ENCODE peak calls at places on chromosomes 2 and 18, in five cellular contexts. T is astrocyte of the cerebellum, Z is HEK293T, X is brain pericyte, W is activated T-cell treated with anti-CD3 and anti-CD28 coated beads for 1 hour. O is an unnamed sample.

GRCh38 chr18:39062426-39062825 is 1496.8 kb upstream of the CELF4 start:
- DNase-seq in T (no peak), Z (no peak), X (no peak), W (no peak), O (no peak)

GRCh38 chr2:239006886-239007285 is 159.0 kb downstream of the TWIST2 start:
- DNase-seq in T (no peak), Z (no peak), X (no peak), W (no peak), O (no peak)

GRCh38 chr2:229641676-229642075 is 72.7 kb downstream of the DNER start:
- DNase-seq in T (no peak), Z (no peak), X (no peak), W (no peak), O (no peak)

GRCh38 chr18:45324489-45325111 is 290.7 kb upstream of the SLC14A2 start:
- DNase-seq in T (peak), Z (no peak), X (no peak), W (no peak), O (no peak)

GRCh38 chr2:218438601-218439000 is 19.7 kb downstream of the VIL1 start:
- DNase-seq in T (no peak), Z (no peak), X (no peak), W (no peak), O (no peak)

GRCh38 chr2:138274421-138275291 is 226.9 kb upstream of the SPOPL start:
- DNase-seq in T (no peak), Z (no peak), X (no peak), W (no peak), O (no peak)

GRCh38 chr2:112942654-112943002 is 31.7 kb downstream of the IL37 start:
- DNase-seq in T (no peak), Z (no peak), X (peak), W (no peak), O (no peak)

GRCh38 chr2:45342-46130 is 769 bp downstream of the FAM110C start:
- DNase-seq in T (no peak), Z (no peak), X (no peak), W (no peak), O (no peak)

GRCh38 chr2:102063360-102063947 is 71.7 kb downstream of the IL1R2 start:
- DNase-seq in T (no peak), Z (no peak), X (no peak), W (no peak), O (no peak)

GRCh38 chr2:239466755-239467271 is 66.0 kb upstream of the HDAC4 start:
- DNase-seq in T (no peak), Z (no peak), X (no peak), W (no peak), O (peak)

GRCh38 chr2:73282924-73283544 is 1.2 kb downstream of the FBXO41 start:
- DNase-seq in T (no peak), Z (no peak), X (no peak), W (no peak), O (no peak)

GRCh38 chr2:234823877-234824376 is 127.9 kb upstream of the SH3BP4 start:
- DNase-seq in T (peak), Z (no peak), X (peak), W (no peak), O (no peak)

GRCh38 chr2:189517847-189518535 is 62.6 kb downstream of the SLC40A1 start:
- DNase-seq in T (peak), Z (no peak), X (no peak), W (no peak), O (no peak)

GRCh38 chr2:39164089-39164488 is 43.2 kb upstream of the SOS1 start:
- DNase-seq in T (no peak), Z (no peak), X (no peak), W (no peak), O (no peak)

GRCh38 chr2:155062250-155062985 is 363.9 kb downstream of the KCNJ3 start:
- DNase-seq in T (no peak), Z (no peak), X (no peak), W (no peak), O (no peak)

GRCh38 chr2:165436559-165436958 is 32.9 kb upstream of the CSRNP3 start:
- DNase-seq in T (no peak), Z (no peak), X (no peak), W (no peak), O (no peak)

GRCh38 chr18:45060102-45060501 is 379.4 kb downstream of the SETBP1 start:
- DNase-seq in T (no peak), Z (no peak), X (no peak), W (no peak), O (no peak)

GRCh38 chr2:239790313-239790712 is 234.8 kb downstream of the NDUFA10 start:
- DNase-seq in T (no peak), Z (no peak), X (no peak), W (no peak), O (peak)

GRCh38 chr18:75244336-75244735 is 33.7 kb downstream of the TSHZ1 start:
- DNase-seq in T (no peak), Z (peak), X (no peak), W (no peak), O (no peak)

GRCh38 chr18:26089247-26090129 is 925 bp downstream of the SS18 start:
- DNase-seq in T (peak), Z (no peak), X (peak), W (no peak), O (no peak)

GRCh38 chr2:240277073-240277806 is 136.8 kb upstream of the OTOS start:
- DNase-seq in T (no peak), Z (no peak), X (no peak), W (no peak), O (no peak)

GRCh38 chr2:127508025-127508620 is 18.2 kb downstream of the IWS1 start:
- DNase-seq in T (no peak), Z (no peak), X (peak), W (no peak), O (no peak)

GRCh38 chr2:235027558-235028214 is 75.9 kb downstream of the SH3BP4 start:
- DNase-seq in T (no peak), Z (no peak), X (no peak), W (no peak), O (no peak)

GRCh38 chr2:142502402-142502801 is 371.6 kb upstream of the LRP1B start:
- DNase-seq in T (no peak), Z (no peak), X (no peak), W (no peak), O (no peak)

GRCh38 chr2:128301021-128301420 is 17.6 kb downstream of the HS6ST1 start:
- DNase-seq in T (no peak), Z (no peak), X (no peak), W (no peak), O (no peak)

O was measured in type B pancreatic cell.